ENCODE peak calls at places on chromosomes 2 and 18, in ten cellular contexts. H is body of pancreas; K is stromal cell of bone marrow; D is SHP77; I is progenitor cell of endocrine pancreas; V is HS-5; F is renal cortical epithelial cell; T is stimulated activated naive CD4-positive, alpha-beta T cell; Z is T-helper 9 cell; Y is neural crest cell. U is an unnamed sample.

GRCh38 chr2:109726666-109727270 is 67.3 kb upstream of the RGPD5 start:
- DNase-seq in H (peak; percentile 28), K (no peak), D (no peak), I (no peak), V (no peak), F (peak; percentile 91), T (no peak), Z (no peak), Y (no peak), U (peak; percentile 2)

GRCh38 chr2:163247151-163247872 is 408.7 kb upstream of the KCNH7 start:
- DNase-seq in H (no peak), K (no peak), D (no peak), I (no peak), V (no peak), F (peak; percentile 9), T (no peak), Z (no peak), Y (no peak), U (no peak)

GRCh38 chr18:32919799-32920198 is 147.0 kb upstream of the KLHL14 start:
- DNase-seq in H (peak; percentile 12), K (no peak), D (peak; percentile 50), I (peak; percentile 11), V (no peak), F (peak; percentile 75), T (no peak), Z (no peak), Y (no peak), U (no peak)

GRCh38 chr2:130183500-130184373 is 1.7 kb downstream of the MZT2B start:
- DNase-seq in H (peak; percentile 19), K (no peak), D (no peak), I (no peak), V (no peak), F (no peak), T (no peak), Z (no peak), Y (peak; percentile 46), U (peak; percentile 79)

GRCh38 chr2:239399404-239399999 is 1.3 kb downstream of the HDAC4 start:
- DNase-seq in H (peak; percentile 47), K (no peak), D (no peak), I (no peak), V (peak; percentile 5), F (peak; percentile 20), T (peak; percentile 53), Z (peak; percentile 34), Y (no peak), U (peak; percentile 63)

GRCh38 chr2:28638102-28638501 is 113.5 kb upstream of the PPP1CB start:
- DNase-seq in H (no peak), K (no peak), D (no peak), I (no peak), V (no peak), F (no peak), T (no peak), Z (no peak), Y (no peak), U (no peak)

GRCh38 chr2:55616509-55617159 is 788 bp downstream of the PPP4R3B start:
- DNase-seq in H (peak; percentile 66), K (peak; percentile 30), D (peak; percentile 53), I (no peak), V (peak; percentile 16), F (peak; percentile 67), T (peak; percentile 41), Z (peak; percentile 32), Y (no peak), U (peak; percentile 32)

GRCh38 chr2:234169676-234170075 is 119.2 kb downstream of the SPP2 start:
- DNase-seq in H (no peak), K (no peak), D (no peak), I (no peak), V (no peak), F (peak; percentile 21), T (no peak), Z (no peak), Y (no peak), U (no peak)

GRCh38 chr2:73286134-73286533 is 1.9 kb upstream of the FBXO41 start:
- DNase-seq in H (no peak), K (no peak), D (no peak), I (no peak), V (no peak), F (no peak), T (no peak), Z (no peak), Y (no peak), U (no peak)

GRCh38 chr2:159936471-159936870 is 125.9 kb downstream of the PLA2R1 start:
- DNase-seq in H (peak; percentile 8), K (no peak), D (no peak), I (no peak), V (no peak), F (no peak), T (no peak), Z (no peak), Y (no peak), U (no peak)

GRCh38 chr2:16250886-16251285 is 310.5 kb downstream of the MYCN start:
- DNase-seq in H (no peak), K (no peak), D (no peak), I (no peak), V (no peak), F (no peak), T (no peak), Z (no peak), Y (no peak), U (no peak)

GRCh38 chr18:42086288-42086687 is 131.3 kb downstream of the PIK3C3 start:
- DNase-seq in H (no peak), K (no peak), D (no peak), I (no peak), V (no peak), F (no peak), T (no peak), Z (no peak), Y (no peak), U (peak; percentile 67)

GRCh38 chr2:65554765-65555561 is 122.6 kb upstream of the SPRED2 start:
- DNase-seq in H (no peak), K (peak; percentile 14), D (no peak), I (no peak), V (peak; percentile 39), F (peak; percentile 60), T (no peak), Z (no peak), Y (no peak), U (no peak)

GRCh38 chr2:200592414-200593075 is 6.7 kb downstream of the AOX1 start:
- DNase-seq in H (peak; percentile 63), K (no peak), D (no peak), I (no peak), V (no peak), F (peak; percentile 50), T (no peak), Z (no peak), Y (no peak), U (no peak)

GRCh38 chr2:124323321-124323720 is 298.2 kb downstream of the CNTNAP5 start:
- DNase-seq in H (no peak), K (no peak), D (no peak), I (no peak), V (peak; percentile 22), F (peak; percentile 44), T (no peak), Z (no peak), Y (no peak), U (no peak)

GRCh38 chr2:180246281-180246680 is 239.2 kb upstream of the CWC22 start:
- DNase-seq in H (no peak), K (no peak), D (no peak), I (no peak), V (no peak), F (peak; percentile 13), T (no peak), Z (no peak), Y (no peak), U (no peak)

GRCh38 chr2:145593991-145594702 is 1074.2 kb upstream of the ZEB2 start:
- DNase-seq in H (no peak), K (peak; percentile 72), D (no peak), I (no peak), V (peak; percentile 87), F (peak; percentile 49), T (no peak), Z (no peak), Y (no peak), U (no peak)

GRCh38 chr2:197131558-197131855 is 179.1 kb downstream of the ANKRD44 start:
- DNase-seq in H (no peak), K (no peak), D (no peak), I (no peak), V (no peak), F (no peak), T (no peak), Z (no peak), Y (no peak), U (no peak)

GRCh38 chr2:102321954-102322719 is 10.8 kb downstream of the IL1RL1 start:
- DNase-seq in H (no peak), K (no peak), D (no peak), I (no peak), V (no peak), F (no peak), T (no peak), Z (no peak), Y (no peak), U (no peak)

GRCh38 chr2:194610297-194610696 is 1046.7 kb upstream of the SLC39A10 start:
- DNase-seq in H (no peak), K (no peak), D (no peak), I (no peak), V (no peak), F (no peak), T (no peak), Z (no peak), Y (no peak), U (no peak)

GRCh38 chr2:146239392-146240135 is 1605.3 kb upstream of the ACVR2A start:
- DNase-seq in H (no peak), K (no peak), D (no peak), I (no peak), V (peak; percentile 58), F (no peak), T (no peak), Z (no peak), Y (no peak), U (no peak)

GRCh38 chr18:65436430-65436829 is 314.4 kb upstream of the CDH7 start:
- DNase-seq in H (no peak), K (no peak), D (no peak), I (no peak), V (no peak), F (no peak), T (no peak), Z (no peak), Y (no peak), U (no peak)

GRCh38 chr18:32381761-32382160 is 88.9 kb downstream of the GAREM1 start:
- DNase-seq in H (peak; percentile 28), K (no peak), D (no peak), I (no peak), V (no peak), F (no peak), T (no peak), Z (no peak), Y (no peak), U (no peak)

GRCh38 chr2:241451840-241452461 is 56.4 kb downstream of the STK25 start:
- DNase-seq in H (no peak), K (no peak), D (no peak), I (no peak), V (no peak), F (no peak), T (no peak), Z (no peak), Y (no peak), U (no peak)

U was measured in adrenal gland.